ENCODE peak calls at places on chromosomes 12 and 14, in six cellular contexts. P is HEK293T, F is GM12878, W is K562, D is IMR-90, R is HepG2. X is an unnamed sample.

GRCh38 chr14:68598621-68599447 is 194.0 kb downstream of the ZFP36L1 start:
- DNase-seq in P (no peak), F (no peak), W (no peak), D (peak; percentile 97), R (peak; percentile 94), X (peak; percentile 92)

GRCh38 chr12:9971158-9971557 is at the start of gene CLEC12A:
- DNase-seq in P (no peak), F (no peak), W (no peak), D (no peak), R (no peak), X (no peak)

GRCh38 chr12:124520258-124520657 is 47.2 kb downstream of the NCOR2 start:
- DNase-seq in P (no peak), F (no peak), W (no peak), D (peak; percentile 29), R (peak; percentile 34), X (peak; percentile 49)

GRCh38 chr12:32302218-32302826 is 97.0 kb upstream of the FGD4 start:
- DNase-seq in P (peak; percentile 46), F (peak; percentile 63), W (peak; percentile 49), D (no peak), R (peak; percentile 53), X (no peak)

GRCh38 chr12:129002447-129002846 is 149.2 kb downstream of the GLT1D1 start:
- DNase-seq in P (no peak), F (no peak), W (no peak), D (no peak), R (no peak), X (no peak)

GRCh38 chr12:93115646-93116045 is 186.6 kb upstream of the EEA1 start:
- DNase-seq in P (no peak), F (no peak), W (no peak), D (peak; percentile 44), R (no peak), X (no peak)

GRCh38 chr12:42705863-42706262 is 116.3 kb upstream of the PRICKLE1 start:
- DNase-seq in P (no peak), F (no peak), W (no peak), D (peak; percentile 95), R (no peak), X (no peak)

GRCh38 chr12:56677680-56678079 is 10.4 kb downstream of the PTGES3 start:
- DNase-seq in P (no peak), F (no peak), W (no peak), D (no peak), R (no peak), X (no peak)

GRCh38 chr12:21650997-21651396 is 6.6 kb downstream of the LDHB start:
- DNase-seq in P (no peak), F (no peak), W (no peak), D (no peak), R (no peak), X (no peak)

GRCh38 chr12:123799227-123799626 is 37.1 kb downstream of the DNAH10 start:
- DNase-seq in P (no peak), F (no peak), W (no peak), D (no peak), R (no peak), X (no peak)

GRCh38 chr12:50933459-50934124 is 18.8 kb upstream of the HIGD1C start:
- DNase-seq in P (no peak), F (no peak), W (peak; percentile 42), D (no peak), R (peak; percentile 70), X (no peak)

GRCh38 chr14:98249476-98249875 is 1022.5 kb downstream of the BCL11B start:
- DNase-seq in P (no peak), F (no peak), W (no peak), D (no peak), R (no peak), X (no peak)

GRCh38 chr12:103821773-103822172 is 19.3 kb downstream of the NT5DC3 start:
- DNase-seq in P (no peak), F (no peak), W (no peak), D (peak; percentile 71), R (no peak), X (no peak)

GRCh38 chr12:24839268-24839791 is 109.6 kb downstream of the BCAT1 start:
- DNase-seq in P (no peak), F (peak; percentile 99), W (no peak), D (no peak), R (no peak), X (no peak)

GRCh38 chr14:37253905-37254304 is 56.2 kb downstream of the MIPOL1 start:
- DNase-seq in P (no peak), F (no peak), W (no peak), D (peak; percentile 73), R (no peak), X (no peak)

GRCh38 chr12:51621155-51621922 is 30.3 kb downstream of the SCN8A start:
- DNase-seq in P (no peak), F (no peak), W (no peak), D (peak; percentile 78), R (no peak), X (no peak)

GRCh38 chr14:54129850-54130640 is 173.4 kb upstream of the BMP4 start:
- DNase-seq in P (no peak), F (no peak), W (no peak), D (peak; percentile 52), R (no peak), X (no peak)

GRCh38 chr14:91278383-91278715 is 33.8 kb upstream of the GPR68 start:
- DNase-seq in P (no peak), F (no peak), W (no peak), D (no peak), R (no peak), X (no peak)

GRCh38 chr12:78863482-78864427 is 819 bp upstream of the SYT1 start:
- DNase-seq in P (peak; percentile 61), F (no peak), W (no peak), D (peak; percentile 39), R (no peak), X (peak; percentile 86)

GRCh38 chr14:45089813-45090212 is 5.9 kb downstream of the PRPF39 start:
- DNase-seq in P (no peak), F (no peak), W (no peak), D (peak; percentile 61), R (no peak), X (no peak)

GRCh38 chr14:102854397-102854703 is 68.1 kb upstream of the AMN start:
- DNase-seq in P (no peak), F (no peak), W (no peak), D (no peak), R (no peak), X (no peak)

GRCh38 chr14:55098561-55098898 is 30.5 kb upstream of the LGALS3 start:
- DNase-seq in P (no peak), F (no peak), W (no peak), D (no peak), R (no peak), X (no peak)

GRCh38 chr12:556498-556897 is 96.8 kb downstream of the B4GALNT3 start:
- DNase-seq in P (no peak), F (no peak), W (no peak), D (no peak), R (no peak), X (no peak)

GRCh38 chr14:76924363-76925151 is 98.3 kb downstream of the LRRC74A start:
- DNase-seq in P (no peak), F (no peak), W (no peak), D (no peak), R (peak; percentile 36), X (no peak)

GRCh38 chr14:73422515-73422914 is 35.8 kb downstream of the NUMB start:
- DNase-seq in P (no peak), F (no peak), W (no peak), D (no peak), R (no peak), X (peak; percentile 65)

GRCh38 chr12:51009038-51009437 is 17.1 kb downstream of the SLC11A2 start:
- DNase-seq in P (no peak), F (no peak), W (no peak), D (no peak), R (no peak), X (no peak)

GRCh38 chr12:126668538-126668937 is 1598.4 kb upstream of the TMEM132C start:
- DNase-seq in P (no peak), F (no peak), W (no peak), D (no peak), R (no peak), X (peak; percentile 3)

GRCh38 chr12:98421336-98421735 is 94.1 kb upstream of the TMPO start:
- DNase-seq in P (no peak), F (no peak), W (no peak), D (no peak), R (no peak), X (no peak)

GRCh38 chr14:36675581-36675980 is 13.9 kb downstream of the PAX9 start:
- DNase-seq in P (no peak), F (no peak), W (no peak), D (no peak), R (no peak), X (no peak)

DNA sequence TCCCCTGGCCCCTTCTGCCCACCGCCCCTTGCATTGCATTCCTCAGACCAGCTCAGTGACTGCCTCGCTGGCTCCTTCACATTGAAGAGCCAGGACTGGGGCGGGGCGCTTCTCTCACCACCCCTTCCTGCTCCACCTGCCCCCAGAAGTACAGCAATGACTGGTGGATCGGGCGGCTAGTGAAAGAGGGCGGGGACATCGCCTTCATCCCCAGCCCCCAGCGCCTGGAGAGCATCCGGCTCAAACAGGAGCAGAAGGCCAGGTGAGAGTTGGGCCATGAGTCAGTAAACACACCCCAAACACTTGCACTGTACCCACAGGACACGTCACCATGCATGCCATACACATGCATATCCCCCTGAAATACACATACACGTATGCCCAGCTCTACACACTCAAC is 5.8 kb downstream of the CACNB3 start:
- DNase-seq in P (no peak), F (no peak), W (peak; percentile 56), D (no peak), R (no peak), X (no peak)
- TF ChIP-seq BHLHE40 in P (no peak), F (no peak), W (no peak), D (no peak), R (no peak), X (no peak)

GRCh38 chr12:30748150-30748549 is 6.6 kb downstream of the CAPRIN2 start:
- DNase-seq in P (no peak), F (no peak), W (no peak), D (no peak), R (no peak), X (no peak)
- TF ChIP-seq BHLHE40 in P (no peak), F (no peak), W (no peak), D (no peak), R (no peak), X (no peak)

DNA sequence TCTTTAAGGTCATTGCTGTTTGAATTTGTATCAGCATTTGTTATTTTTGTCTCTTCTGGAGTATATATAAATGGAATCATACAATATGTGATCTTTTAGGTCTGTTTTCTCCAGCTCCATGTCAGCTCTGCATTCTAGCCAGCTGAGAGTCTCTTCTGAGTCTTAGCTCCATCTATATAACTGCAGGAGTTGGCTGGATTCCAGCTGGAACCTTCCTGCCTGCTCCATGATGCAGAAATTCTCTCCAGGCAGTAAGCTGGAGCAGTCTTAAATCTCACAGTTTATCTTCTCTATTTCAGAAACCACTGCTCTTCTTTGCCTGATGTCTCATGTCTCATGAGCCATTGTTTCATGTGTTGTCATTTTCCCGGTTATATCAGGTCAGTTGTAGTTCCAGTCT is 827.6 kb downstream of the NRXN3 start:
- DNase-seq in P (no peak), F (no peak), W (no peak), D (peak; percentile 71), R (no peak), X (no peak)
- TF ChIP-seq BHLHE40 in P (no peak), F (no peak), W (no peak), D (no peak), R (no peak), X (no peak)

DNA sequence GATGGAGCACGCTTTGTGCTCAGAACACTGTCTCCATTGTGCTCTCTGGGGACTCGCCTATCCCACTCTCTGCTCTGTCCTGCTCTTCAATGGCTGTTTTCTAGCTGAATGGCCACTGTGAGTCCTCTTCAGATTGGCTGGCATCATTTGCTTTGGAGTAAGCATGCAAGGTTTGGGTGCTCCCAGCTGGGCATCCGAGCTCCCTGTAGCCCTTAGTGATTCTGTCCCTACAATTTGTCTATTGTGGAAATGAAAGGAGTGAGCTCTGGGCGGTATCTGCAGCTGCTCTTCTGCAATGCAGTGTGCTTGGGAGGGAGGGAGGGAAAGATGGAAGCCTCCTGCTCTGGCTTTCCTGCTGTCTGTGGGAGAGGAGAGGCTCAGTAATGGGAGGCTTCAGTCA is 84.8 kb downstream of the SMOC1 start:
- DNase-seq in P (no peak), F (no peak), W (no peak), D (no peak), R (no peak), X (no peak)
- TF ChIP-seq BHLHE40 in P (no peak), F (no peak), W (no peak), D (no peak), R (no peak), X (no peak)